ENCODE peak calls at places on chromosomes 13 and 19, in six cellular contexts. One of them, this sample, is unnamed.

GRCh38 chr13:112674412-112675383 is 15.1 kb upstream of the ATP11A start:
- DNase-seq in K562: no peak
- DNase-seq in A549: no peak
- DNase-seq in GM12878: no peak
- DNase-seq in HepG2: no peak
- DNase-seq in endothelial cell of umbilical vein: no peak
- DNase-seq in this sample: no peak

GRCh38 chr19:41328157-41328817 is 18.3 kb downstream of the CCDC97 start:
- DNase-seq in GM12878: no peak
- DNase-seq in A549: peak; percentile 56
- DNase-seq in K562: no peak
- DNase-seq in endothelial cell of umbilical vein: peak; percentile 54
- DNase-seq in HepG2: no peak
- DNase-seq in this sample: no peak

GRCh38 chr19:801030-801860 is 4.0 kb downstream of the PTBP1 start:
- DNase-seq in A549: no peak
- DNase-seq in GM12878: no peak
- DNase-seq in endothelial cell of umbilical vein: peak; percentile 44
- DNase-seq in HepG2: no peak
- DNase-seq in K562: peak; percentile 17
- DNase-seq in this sample: no peak

GRCh38 chr19:991174-991931 is 7.2 kb downstream of the WDR18 start:
- DNase-seq in endothelial cell of umbilical vein: no peak
- DNase-seq in A549: peak; percentile 75
- DNase-seq in K562: peak; percentile 85
- DNase-seq in HepG2: no peak
- DNase-seq in GM12878: no peak
- DNase-seq in this sample: peak; percentile 41

GRCh38 chr13:27036236-27036981 is 135.2 kb downstream of the USP12 start:
- DNase-seq in GM12878: no peak
- DNase-seq in endothelial cell of umbilical vein: no peak
- DNase-seq in K562: no peak
- DNase-seq in A549: peak; percentile 41
- DNase-seq in HepG2: no peak
- DNase-seq in this sample: no peak

GRCh38 chr13:97258801-97259200 is 36.7 kb downstream of the MBNL2 start:
- DNase-seq in K562: no peak
- DNase-seq in A549: no peak
- DNase-seq in HepG2: no peak
- DNase-seq in endothelial cell of umbilical vein: no peak
- DNase-seq in GM12878: no peak
- DNase-seq in this sample: no peak

GRCh38 chr13:106367361-106367781 is 168.1 kb downstream of the EFNB2 start:
- DNase-seq in GM12878: no peak
- DNase-seq in HepG2: no peak
- DNase-seq in K562: no peak
- DNase-seq in endothelial cell of umbilical vein: peak; percentile 86
- DNase-seq in A549: no peak
- DNase-seq in this sample: no peak

GRCh38 chr19:18848860-18849661 is 17.3 kb downstream of the UPF1 start:
- DNase-seq in HepG2: no peak
- DNase-seq in endothelial cell of umbilical vein: peak; percentile 88
- DNase-seq in K562: no peak
- DNase-seq in GM12878: no peak
- DNase-seq in A549: no peak
- DNase-seq in this sample: no peak

GRCh38 chr19:10271543-10272086 is 695 bp downstream of the ICAM1 start:
- DNase-seq in GM12878: no peak
- DNase-seq in A549: no peak
- DNase-seq in HepG2: no peak
- DNase-seq in K562: peak; percentile 43
- DNase-seq in endothelial cell of umbilical vein: peak; percentile 61
- DNase-seq in this sample: peak; percentile 77

GRCh38 chr19:430701-431100 is 21.8 kb upstream of the C2CD4C start:
- DNase-seq in K562: no peak
- DNase-seq in A549: no peak
- DNase-seq in endothelial cell of umbilical vein: no peak
- DNase-seq in GM12878: no peak
- DNase-seq in HepG2: no peak
- DNase-seq in this sample: no peak

GRCh38 chr19:23436318-23436717 is 41.0 kb upstream of the ZNF91 start:
- DNase-seq in A549: no peak
- DNase-seq in endothelial cell of umbilical vein: no peak
- DNase-seq in HepG2: no peak
- DNase-seq in K562: peak; percentile 10
- DNase-seq in GM12878: no peak
- DNase-seq in this sample: peak; percentile 19

GRCh38 chr19:46609511-46610412 is 8.6 kb downstream of the CALM3 start:
- DNase-seq in K562: peak; percentile 9
- DNase-seq in endothelial cell of umbilical vein: no peak
- DNase-seq in GM12878: no peak
- DNase-seq in A549: no peak
- DNase-seq in HepG2: no peak
- DNase-seq in this sample: no peak
- TF ChIP-seq MYC in K562: no peak
- TF ChIP-seq MYC in endothelial cell of umbilical vein: no peak
- TF ChIP-seq MYC in GM12878: no peak
- TF ChIP-seq MYC in A549: no peak
- TF ChIP-seq MYC in HepG2: no peak
- TF ChIP-seq MYC in this sample: no peak

GRCh38 chr13:79589605-79590511 is 108.9 kb downstream of the NDFIP2 start:
- DNase-seq in A549: no peak
- DNase-seq in HepG2: no peak
- DNase-seq in endothelial cell of umbilical vein: no peak
- DNase-seq in GM12878: no peak
- DNase-seq in K562: no peak
- DNase-seq in this sample: peak; percentile 22
- H3K4me3 ChIP-seq in A549: no peak overlapping the region
- H3K4me3 ChIP-seq in HepG2: no peak overlapping the region
- H3K4me3 ChIP-seq in endothelial cell of umbilical vein: no peak overlapping the region
- H3K4me3 ChIP-seq in GM12878: no peak overlapping the region
- H3K4me3 ChIP-seq in K562: no peak overlapping the region
- H3K4me3 ChIP-seq in this sample: no peak overlapping the region

GRCh38 chr19:33032218-33032781 is 32.4 kb downstream of the RHPN2 start:
- DNase-seq in GM12878: no peak
- DNase-seq in K562: no peak
- DNase-seq in endothelial cell of umbilical vein: no peak
- DNase-seq in HepG2: no peak
- DNase-seq in A549: peak; percentile 78
- DNase-seq in this sample: no peak
- TF ChIP-seq POLR2A in GM12878: no peak
- TF ChIP-seq POLR2A in K562: no peak
- TF ChIP-seq POLR2A in endothelial cell of umbilical vein: no peak
- TF ChIP-seq POLR2A in HepG2: no peak
- TF ChIP-seq POLR2A in A549: no peak
- TF ChIP-seq POLR2A in this sample: no peak

GRCh38 chr19:50651174-50651573 is 1.9 kb downstream of the C19orf81 start:
- DNase-seq in A549: no peak
- DNase-seq in endothelial cell of umbilical vein: no peak
- DNase-seq in HepG2: no peak
- DNase-seq in K562: no peak
- DNase-seq in GM12878: no peak
- DNase-seq in this sample: no peak

GRCh38 chr19:50652722-50653121 is 3.5 kb downstream of the C19orf81 start:
- DNase-seq in K562: no peak
- DNase-seq in GM12878: no peak
- DNase-seq in HepG2: no peak
- DNase-seq in endothelial cell of umbilical vein: no peak
- DNase-seq in A549: no peak
- DNase-seq in this sample: no peak

GRCh38 chr19:50657222-50657669 is 8.0 kb downstream of the C19orf81 start:
- DNase-seq in A549: no peak
- DNase-seq in K562: peak; percentile 44
- DNase-seq in endothelial cell of umbilical vein: no peak
- DNase-seq in HepG2: no peak
- DNase-seq in GM12878: no peak
- DNase-seq in this sample: no peak

GRCh38 chr19:50657672-50658437 is 8.6 kb downstream of the C19orf81 start:
- DNase-seq in A549: peak; percentile 100
- DNase-seq in HepG2: peak; percentile 44
- DNase-seq in GM12878: peak; percentile 5
- DNase-seq in K562: peak; percentile 97
- DNase-seq in endothelial cell of umbilical vein: peak; percentile 98
- DNase-seq in this sample: peak; percentile 99

DNA sequence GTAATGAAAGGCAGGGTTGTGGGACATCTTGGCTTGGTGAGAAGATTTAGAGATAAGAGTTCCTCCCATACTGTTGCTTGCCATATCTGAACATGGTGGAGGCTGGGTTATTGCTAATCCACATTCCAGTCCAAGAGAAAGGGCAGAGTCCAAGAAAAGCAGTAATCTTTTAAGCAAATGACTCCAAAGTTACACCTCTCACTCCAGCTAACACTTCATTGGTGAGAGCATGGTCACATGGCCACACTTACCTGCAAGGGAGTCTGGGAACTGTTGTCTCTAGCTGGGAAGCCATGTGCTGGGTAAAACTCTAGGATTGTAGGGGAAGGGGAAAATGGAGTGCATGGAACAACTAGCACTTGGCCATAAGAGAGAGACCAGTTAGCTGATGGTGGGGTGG is 5.6 kb downstream of the C19orf81 start:
- DNase-seq in A549: peak; percentile 58
- DNase-seq in HepG2: peak; percentile 8
- DNase-seq in K562: no peak
- DNase-seq in GM12878: no peak
- DNase-seq in endothelial cell of umbilical vein: no peak
- DNase-seq in this sample: no peak
- TF ChIP-seq MYC in A549: no peak
- TF ChIP-seq MYC in HepG2: no peak
- TF ChIP-seq MYC in K562: peak; percentile 32
- TF ChIP-seq MYC in GM12878: no peak
- TF ChIP-seq MYC in endothelial cell of umbilical vein: no peak
- TF ChIP-seq MYC in this sample: no peak

DNA sequence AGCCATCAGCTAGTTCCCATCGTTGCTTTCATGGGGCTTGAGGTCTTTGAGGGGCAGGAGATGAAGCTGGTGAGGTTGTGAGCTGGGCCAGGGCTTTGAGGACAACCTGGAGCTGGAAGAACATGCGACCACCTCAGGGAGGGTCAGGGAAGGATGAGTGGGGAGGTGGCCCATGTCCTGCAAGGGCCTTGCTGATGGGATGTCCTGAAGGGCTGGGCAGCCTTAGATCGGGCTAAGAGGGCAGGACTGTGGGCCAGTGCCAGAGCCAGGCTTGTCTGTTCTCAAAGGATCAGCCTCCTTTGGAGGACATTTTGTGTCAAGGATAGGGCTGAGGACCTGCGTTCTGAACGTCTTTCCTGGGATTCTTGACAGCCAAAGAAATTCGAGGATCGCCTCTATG is 10.5 kb downstream of the CYTH2 start:
- DNase-seq in endothelial cell of umbilical vein: no peak
- DNase-seq in K562: no peak
- DNase-seq in HepG2: no peak
- DNase-seq in GM12878: no peak
- DNase-seq in A549: no peak
- DNase-seq in this sample: no peak
- H3K4me3 ChIP-seq in endothelial cell of umbilical vein: no peak overlapping the region
- H3K4me3 ChIP-seq in K562: no peak overlapping the region
- H3K4me3 ChIP-seq in HepG2: no peak overlapping the region
- H3K4me3 ChIP-seq in GM12878: no peak overlapping the region
- H3K4me3 ChIP-seq in A549: no peak overlapping the region
- H3K4me3 ChIP-seq in this sample: no peak overlapping the region

DNA sequence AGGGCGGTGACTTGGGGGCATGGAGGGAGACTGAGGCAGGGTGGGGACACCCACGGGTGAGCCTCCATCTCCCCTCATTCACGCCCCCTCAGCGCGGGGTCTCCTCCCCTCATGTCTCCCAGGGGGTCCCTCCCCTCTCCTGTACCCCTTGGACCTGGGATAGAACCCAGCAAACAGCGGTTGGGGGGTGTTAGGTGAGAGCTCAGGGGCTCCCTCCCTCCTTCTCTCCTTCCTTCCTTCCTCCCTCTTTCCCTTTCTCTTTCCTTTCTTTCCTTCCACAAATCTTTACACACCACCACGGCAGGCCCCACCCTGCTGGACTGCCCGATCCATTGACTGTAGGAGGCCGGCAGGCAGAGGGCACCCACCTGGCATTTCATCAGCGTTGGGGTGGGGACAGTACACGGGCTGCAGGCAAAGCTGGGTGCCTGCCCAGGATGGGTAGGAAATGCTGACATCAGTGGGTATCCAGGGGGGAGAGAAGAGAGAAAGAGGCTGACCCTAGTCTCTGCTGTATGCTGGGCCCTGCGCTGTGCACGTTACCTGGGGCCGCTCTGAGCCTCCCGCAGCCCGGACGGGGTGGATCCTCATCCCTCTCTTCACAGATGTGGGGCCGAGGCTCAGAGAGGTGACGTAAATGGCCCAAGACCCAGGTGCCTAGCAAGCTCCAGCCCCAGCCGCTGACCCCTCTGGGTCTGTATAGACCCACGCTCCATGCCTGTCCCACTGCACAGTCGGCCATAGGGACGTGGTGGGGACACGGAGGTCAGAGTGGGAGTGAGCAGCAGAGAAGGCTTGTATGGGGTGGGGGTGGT is 3.5 kb downstream of the SSC5D start:
- DNase-seq in endothelial cell of umbilical vein: no peak
- DNase-seq in HepG2: no peak
- DNase-seq in K562: no peak
- DNase-seq in GM12878: no peak
- DNase-seq in A549: no peak
- DNase-seq in this sample: no peak
- TF ChIP-seq POLR2A in endothelial cell of umbilical vein: no peak
- TF ChIP-seq POLR2A in HepG2: no peak
- TF ChIP-seq POLR2A in K562: no peak
- TF ChIP-seq POLR2A in GM12878: no peak
- TF ChIP-seq POLR2A in A549: no peak
- TF ChIP-seq POLR2A in this sample: no peak

DNA sequence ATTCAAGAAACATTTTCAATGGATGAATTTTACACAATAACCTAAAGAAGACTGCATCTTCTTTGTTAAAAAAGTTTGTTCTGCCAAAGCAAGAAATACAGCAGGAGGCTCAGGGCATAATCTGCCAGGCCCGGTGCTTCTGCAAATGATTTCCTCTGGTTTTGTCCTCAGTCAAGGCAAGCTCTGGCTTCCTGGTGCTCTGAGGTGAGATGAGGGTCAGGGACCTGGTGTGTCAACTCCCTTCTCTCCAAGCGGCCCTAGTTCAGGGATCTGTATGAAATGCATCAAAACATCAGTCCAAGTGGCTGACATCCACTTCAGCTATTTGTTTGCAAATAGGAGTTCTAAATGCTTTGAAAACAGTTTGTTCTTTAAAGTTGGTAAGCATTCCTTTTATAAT is 31.6 kb downstream of the LACC1 start:
- DNase-seq in HepG2: no peak
- DNase-seq in endothelial cell of umbilical vein: no peak
- DNase-seq in GM12878: no peak
- DNase-seq in A549: no peak
- DNase-seq in K562: no peak
- DNase-seq in this sample: no peak
- TF ChIP-seq MYC in HepG2: no peak
- TF ChIP-seq MYC in endothelial cell of umbilical vein: no peak
- TF ChIP-seq MYC in GM12878: no peak
- TF ChIP-seq MYC in A549: no peak
- TF ChIP-seq MYC in K562: no peak
- TF ChIP-seq MYC in this sample: no peak